ENCODE peak calls at places on chromosomes 13 and 19, in seven cellular contexts. One of them, this sample, is unnamed.

GRCh38 chr13:32423592-32423991 is 4.3 kb downstream of the N4BP2L1 start:
- DNase-seq in fibroblast of mammary gland: no peak
- DNase-seq in ovary: no peak
- DNase-seq in NCI-H748 treated with DMSO at 0.1 percent for 48 hours: no peak
- DNase-seq in Caco-2: no peak
- DNase-seq in HEK293T: no peak
- DNase-seq in fibroblast of lung: no peak
- DNase-seq in this sample: no peak

GRCh38 chr13:100797921-100798320 is 123.3 kb upstream of the TMTC4 start:
- DNase-seq in fibroblast of mammary gland: no peak
- DNase-seq in ovary: no peak
- DNase-seq in NCI-H748 treated with DMSO at 0.1 percent for 48 hours: no peak
- DNase-seq in Caco-2: no peak
- DNase-seq in HEK293T: no peak
- DNase-seq in fibroblast of lung: no peak
- DNase-seq in this sample: no peak

GRCh38 chr13:78881746-78882145 is 222.8 kb upstream of the OBI1 start:
- DNase-seq in fibroblast of mammary gland: no peak
- DNase-seq in ovary: no peak
- DNase-seq in NCI-H748 treated with DMSO at 0.1 percent for 48 hours: peak
- DNase-seq in Caco-2: no peak
- DNase-seq in HEK293T: peak
- DNase-seq in fibroblast of lung: no peak
- DNase-seq in this sample: no peak

GRCh38 chr13:109100705-109101104 is 471.3 kb downstream of the MYO16 start:
- DNase-seq in fibroblast of mammary gland: peak
- DNase-seq in ovary: no peak
- DNase-seq in NCI-H748 treated with DMSO at 0.1 percent for 48 hours: no peak
- DNase-seq in Caco-2: no peak
- DNase-seq in HEK293T: no peak
- DNase-seq in fibroblast of lung: peak
- DNase-seq in this sample: no peak

GRCh38 chr13:77330009-77330471 is 3.1 kb upstream of the MYCBP2 start:
- DNase-seq in fibroblast of mammary gland: no peak
- DNase-seq in ovary: no peak
- DNase-seq in NCI-H748 treated with DMSO at 0.1 percent for 48 hours: peak
- DNase-seq in Caco-2: no peak
- DNase-seq in HEK293T: no peak
- DNase-seq in fibroblast of lung: no peak
- DNase-seq in this sample: no peak

GRCh38 chr13:44660050-44660449 is 83.9 kb upstream of the TSC22D1 start:
- DNase-seq in fibroblast of mammary gland: no peak
- DNase-seq in ovary: no peak
- DNase-seq in NCI-H748 treated with DMSO at 0.1 percent for 48 hours: no peak
- DNase-seq in Caco-2: no peak
- DNase-seq in HEK293T: no peak
- DNase-seq in fibroblast of lung: no peak
- DNase-seq in this sample: no peak

GRCh38 chr13:67515895-67516294 is 285.8 kb upstream of the PCDH9 start:
- DNase-seq in fibroblast of mammary gland: peak
- DNase-seq in ovary: no peak
- DNase-seq in NCI-H748 treated with DMSO at 0.1 percent for 48 hours: no peak
- DNase-seq in Caco-2: no peak
- DNase-seq in HEK293T: no peak
- DNase-seq in fibroblast of lung: peak
- DNase-seq in this sample: no peak

GRCh38 chr13:103282571-103283450 is 216.6 kb upstream of the SLC10A2 start:
- DNase-seq in fibroblast of mammary gland: peak
- DNase-seq in ovary: no peak
- DNase-seq in NCI-H748 treated with DMSO at 0.1 percent for 48 hours: no peak
- DNase-seq in Caco-2: peak
- DNase-seq in HEK293T: no peak
- DNase-seq in fibroblast of lung: peak
- DNase-seq in this sample: no peak

GRCh38 chr13:45718063-45718462 is 15.9 kb downstream of the CBY2 start:
- DNase-seq in fibroblast of mammary gland: peak
- DNase-seq in ovary: no peak
- DNase-seq in NCI-H748 treated with DMSO at 0.1 percent for 48 hours: peak
- DNase-seq in Caco-2: peak
- DNase-seq in HEK293T: peak
- DNase-seq in fibroblast of lung: peak
- DNase-seq in this sample: no peak

GRCh38 chr19:11555246-11555645 is 3.8 kb downstream of the ELOF1 start:
- DNase-seq in fibroblast of mammary gland: no peak
- DNase-seq in ovary: no peak
- DNase-seq in NCI-H748 treated with DMSO at 0.1 percent for 48 hours: no peak
- DNase-seq in Caco-2: no peak
- DNase-seq in HEK293T: no peak
- DNase-seq in fibroblast of lung: no peak
- DNase-seq in this sample: no peak

GRCh38 chr13:106230450-106230849 is 305.0 kb downstream of the EFNB2 start:
- DNase-seq in fibroblast of mammary gland: peak
- DNase-seq in ovary: no peak
- DNase-seq in NCI-H748 treated with DMSO at 0.1 percent for 48 hours: no peak
- DNase-seq in Caco-2: no peak
- DNase-seq in HEK293T: no peak
- DNase-seq in fibroblast of lung: peak
- DNase-seq in this sample: no peak

GRCh38 chr13:108508263-108508662 is 121.1 kb upstream of the MYO16 start:
- DNase-seq in fibroblast of mammary gland: peak
- DNase-seq in ovary: no peak
- DNase-seq in NCI-H748 treated with DMSO at 0.1 percent for 48 hours: no peak
- DNase-seq in Caco-2: peak
- DNase-seq in HEK293T: no peak
- DNase-seq in fibroblast of lung: peak
- DNase-seq in this sample: no peak

GRCh38 chr13:45446181-45446580 is 18.6 kb upstream of the COG3 start:
- DNase-seq in fibroblast of mammary gland: peak
- DNase-seq in ovary: no peak
- DNase-seq in NCI-H748 treated with DMSO at 0.1 percent for 48 hours: no peak
- DNase-seq in Caco-2: no peak
- DNase-seq in HEK293T: no peak
- DNase-seq in fibroblast of lung: peak
- DNase-seq in this sample: no peak

GRCh38 chr13:26538363-26539317 is 18.8 kb upstream of the WASF3 start:
- DNase-seq in fibroblast of mammary gland: peak
- DNase-seq in ovary: no peak
- DNase-seq in NCI-H748 treated with DMSO at 0.1 percent for 48 hours: peak
- DNase-seq in Caco-2: no peak
- DNase-seq in HEK293T: no peak
- DNase-seq in fibroblast of lung: no peak
- DNase-seq in this sample: no peak

GRCh38 chr13:112947796-112948195 is 21.2 kb upstream of the MCF2L start:
- DNase-seq in fibroblast of mammary gland: no peak
- DNase-seq in ovary: no peak
- DNase-seq in NCI-H748 treated with DMSO at 0.1 percent for 48 hours: no peak
- DNase-seq in Caco-2: no peak
- DNase-seq in HEK293T: no peak
- DNase-seq in fibroblast of lung: no peak
- DNase-seq in this sample: no peak

GRCh38 chr19:10565028-10565566 is 713 bp downstream of the KRI1 start:
- DNase-seq in fibroblast of mammary gland: peak
- DNase-seq in ovary: peak
- DNase-seq in NCI-H748 treated with DMSO at 0.1 percent for 48 hours: no peak
- DNase-seq in Caco-2: peak
- DNase-seq in HEK293T: peak
- DNase-seq in fibroblast of lung: peak
- DNase-seq in this sample: peak

GRCh38 chr13:106507560-106508274 is 27.7 kb downstream of the EFNB2 start:
- DNase-seq in fibroblast of mammary gland: peak
- DNase-seq in ovary: no peak
- DNase-seq in NCI-H748 treated with DMSO at 0.1 percent for 48 hours: no peak
- DNase-seq in Caco-2: no peak
- DNase-seq in HEK293T: no peak
- DNase-seq in fibroblast of lung: peak
- DNase-seq in this sample: no peak

GRCh38 chr19:30336290-30336689 is 35.9 kb upstream of the ZNF536 start:
- DNase-seq in fibroblast of mammary gland: no peak
- DNase-seq in ovary: no peak
- DNase-seq in NCI-H748 treated with DMSO at 0.1 percent for 48 hours: no peak
- DNase-seq in Caco-2: no peak
- DNase-seq in HEK293T: no peak
- DNase-seq in fibroblast of lung: no peak
- DNase-seq in this sample: no peak

GRCh38 chr13:98267080-98267912 is 90.2 kb upstream of the RNF113B start:
- DNase-seq in fibroblast of mammary gland: peak
- DNase-seq in ovary: no peak
- DNase-seq in NCI-H748 treated with DMSO at 0.1 percent for 48 hours: no peak
- DNase-seq in Caco-2: peak
- DNase-seq in HEK293T: no peak
- DNase-seq in fibroblast of lung: peak
- DNase-seq in this sample: no peak

GRCh38 chr13:96898855-96899254 is 95.4 kb downstream of the OXGR1 start:
- DNase-seq in fibroblast of mammary gland: no peak
- DNase-seq in ovary: no peak
- DNase-seq in NCI-H748 treated with DMSO at 0.1 percent for 48 hours: no peak
- DNase-seq in Caco-2: no peak
- DNase-seq in HEK293T: no peak
- DNase-seq in fibroblast of lung: no peak
- DNase-seq in this sample: no peak

GRCh38 chr13:113843864-113844556 is 19.9 kb downstream of the GAS6 start:
- DNase-seq in fibroblast of mammary gland: no peak
- DNase-seq in ovary: no peak
- DNase-seq in NCI-H748 treated with DMSO at 0.1 percent for 48 hours: no peak
- DNase-seq in Caco-2: no peak
- DNase-seq in HEK293T: no peak
- DNase-seq in fibroblast of lung: no peak
- DNase-seq in this sample: peak

GRCh38 chr13:41467546-41467945 is 10.2 kb downstream of the RGCC start:
- DNase-seq in fibroblast of mammary gland: no peak
- DNase-seq in ovary: no peak
- DNase-seq in NCI-H748 treated with DMSO at 0.1 percent for 48 hours: no peak
- DNase-seq in Caco-2: no peak
- DNase-seq in HEK293T: no peak
- DNase-seq in fibroblast of lung: no peak
- DNase-seq in this sample: no peak

GRCh38 chr13:73939071-73939380 is 195.2 kb downstream of the KLF12 start:
- DNase-seq in fibroblast of mammary gland: no peak
- DNase-seq in ovary: no peak
- DNase-seq in NCI-H748 treated with DMSO at 0.1 percent for 48 hours: no peak
- DNase-seq in Caco-2: no peak
- DNase-seq in HEK293T: no peak
- DNase-seq in fibroblast of lung: peak
- DNase-seq in this sample: no peak